ENCODE peak calls at places on chromosome 21, in five cellular contexts. D is NCI-H345; H is activated effector memory CD4-positive, alpha-beta T cell treated with Interleukin-2 at 50 U/mL for 16 hours; E is fibroblast of the conjunctiva; Y is AG04450. Q is an unnamed sample.

GRCh38 chr21:45845790-45846130 is 135.8 kb upstream of the COL6A1 start:
- DNase-seq in D (no peak), H (no peak), E (no peak), Y (no peak), Q (no peak)

GRCh38 chr21:29654855-29655254 is 284.9 kb downstream of the GRIK1 start:
- DNase-seq in D (no peak), H (no peak), E (no peak), Y (no peak), Q (no peak)

GRCh38 chr21:41095983-41096382 is 72.0 kb upstream of the BACE2 start:
- DNase-seq in D (no peak), H (no peak), E (no peak), Y (no peak), Q (no peak)

GRCh38 chr21:23475518-23476189 is 2131.6 kb downstream of the MRPL39 start:
- DNase-seq in D (no peak), H (no peak), E (no peak), Y (no peak), Q (no peak)

GRCh38 chr21:26099610-26100219 is 70.9 kb downstream of the APP start:
- DNase-seq in D (peak), H (no peak), E (peak), Y (no peak), Q (no peak)

GRCh38 chr21:43913928-43914327 is 48.9 kb downstream of the AGPAT3 start:
- DNase-seq in D (no peak), H (no peak), E (no peak), Y (no peak), Q (no peak)

GRCh38 chr21:36603221-36603620 is 95.7 kb upstream of the SIM2 start:
- DNase-seq in D (no peak), H (no peak), E (no peak), Y (no peak), Q (no peak)

GRCh38 chr21:41802684-41803083 is 35.8 kb upstream of the RIPK4 start:
- DNase-seq in D (no peak), H (no peak), E (peak), Y (no peak), Q (no peak)

GRCh38 chr21:42905195-42905594 is 12.1 kb downstream of the NDUFV3 start:
- DNase-seq in D (no peak), H (no peak), E (no peak), Y (no peak), Q (no peak)

GRCh38 chr21:45336870-45337269 is 49.2 kb upstream of the POFUT2 start:
- DNase-seq in D (no peak), H (no peak), E (no peak), Y (no peak), Q (no peak)

GRCh38 chr21:44929799-44930542 is 9.3 kb upstream of the ITGB2 start:
- DNase-seq in D (no peak), H (no peak), E (no peak), Y (no peak), Q (no peak)

Q was measured in activated T-helper 1 cell treated with Interleukin-2 at 50 U/mL for 16 hours.